ENCODE peak calls at places on chromosomes 13 and 19, in ten cellular contexts. F is breast epithelium; J is AG04450; S is PC-3; X is right atrium auricular region; K is upper lobe of right lung; V is CD4-positive, alpha-beta T cell; U is naive thymus-derived CD4-positive, alpha-beta T cell; G is left ventricle myocardium inferior; T is endodermal cell. Q is an unnamed sample.

GRCh38 chr13:109897988-109898623 is 111.7 kb upstream of the IRS2 start:
- DNase-seq in F (no peak), J (no peak), S (no peak), X (no peak), K (no peak), V (no peak), U (no peak), G (no peak), T (no peak), Q (no peak)

GRCh38 chr19:29596885-29597525 is 9.1 kb upstream of the POP4 start:
- DNase-seq in F (no peak), J (peak; percentile 8), S (peak; percentile 43), X (no peak), K (no peak), V (no peak), U (no peak), G (no peak), T (peak; percentile 60), Q (no peak)

GRCh38 chr19:54620464-54620863 is 9.8 kb upstream of the LILRB1 start:
- DNase-seq in F (no peak), J (no peak), S (no peak), X (no peak), K (no peak), V (no peak), U (no peak), G (no peak), T (no peak), Q (no peak)

GRCh38 chr19:12800873-12801465 is 631 bp downstream of the PRDX2 start:
- DNase-seq in F (no peak), J (no peak), S (peak; percentile 22), X (no peak), K (no peak), V (no peak), U (no peak), G (no peak), T (peak; percentile 73), Q (peak; percentile 80)

GRCh38 chr19:13103961-13104847 is 1.5 kb upstream of the LYL1 start:
- DNase-seq in F (no peak), J (no peak), S (peak; percentile 50), X (peak; percentile 68), K (peak; percentile 83), V (peak; percentile 40), U (peak; percentile 62), G (peak; percentile 79), T (peak; percentile 87), Q (peak; percentile 81)

GRCh38 chr19:18144361-18144760 is 8.6 kb upstream of the PIK3R2 start:
- DNase-seq in F (no peak), J (no peak), S (no peak), X (no peak), K (no peak), V (no peak), U (no peak), G (no peak), T (no peak), Q (no peak)

GRCh38 chr19:1084024-1084868 is 10.9 kb downstream of the POLR2E start:
- DNase-seq in F (no peak), J (no peak), S (no peak), X (no peak), K (peak; percentile 67), V (peak; percentile 7), U (no peak), G (no peak), T (no peak), Q (peak; percentile 66)

GRCh38 chr13:77928909-77929308 is 10.3 kb upstream of the EDNRB start:
- DNase-seq in F (no peak), J (no peak), S (peak; percentile 31), X (no peak), K (no peak), V (no peak), U (no peak), G (no peak), T (no peak), Q (no peak)

DNA sequence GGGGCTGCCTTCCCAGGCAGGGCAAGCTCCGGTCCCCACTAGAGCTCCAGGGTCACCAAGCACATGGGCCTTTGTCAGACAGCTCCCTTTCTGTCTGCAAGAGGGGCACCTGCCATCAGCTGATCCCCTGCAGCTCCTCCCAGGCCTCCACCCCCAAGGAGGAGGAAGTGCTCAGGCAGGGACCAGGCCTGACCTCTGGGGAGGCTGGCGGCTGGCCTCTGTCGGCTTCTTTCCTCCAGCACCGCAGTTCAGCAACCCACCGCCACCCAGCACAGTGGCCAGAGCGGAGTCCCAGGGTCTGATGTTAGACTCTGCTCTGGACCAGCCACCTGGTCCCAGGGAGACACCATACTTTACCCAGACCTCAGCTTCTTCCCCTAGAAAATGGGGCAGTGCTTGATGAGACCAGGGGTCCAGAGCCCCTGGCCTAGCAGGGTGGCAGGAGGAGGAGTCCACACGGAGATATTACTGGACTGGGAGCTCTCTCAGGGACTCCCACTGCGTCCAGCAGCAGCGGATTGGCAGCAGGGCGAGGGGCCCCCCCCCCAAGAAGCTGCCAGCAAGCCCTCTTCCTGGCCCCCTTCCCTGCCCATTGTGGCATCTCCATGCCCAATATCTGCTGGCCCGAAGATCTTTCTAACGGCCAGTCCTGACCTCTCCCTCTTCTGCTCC is 24.1 kb downstream of the NKPD1 start:
- DNase-seq in F (no peak), J (no peak), S (no peak), X (no peak), K (no peak), V (no peak), U (no peak), G (no peak), T (peak; percentile 63), Q (no peak)
- H3K27ac ChIP-seq in F (peak overlapping the region; percentile 32), J (no peak overlapping the region), S (no peak overlapping the region), X (peak overlapping the region; percentile 9), K (no peak overlapping the region), V (no peak overlapping the region), U (no peak overlapping the region), G (peak overlapping the region; percentile 65), T (peak overlapping the region; percentile 34), Q (no peak overlapping the region)

DNA sequence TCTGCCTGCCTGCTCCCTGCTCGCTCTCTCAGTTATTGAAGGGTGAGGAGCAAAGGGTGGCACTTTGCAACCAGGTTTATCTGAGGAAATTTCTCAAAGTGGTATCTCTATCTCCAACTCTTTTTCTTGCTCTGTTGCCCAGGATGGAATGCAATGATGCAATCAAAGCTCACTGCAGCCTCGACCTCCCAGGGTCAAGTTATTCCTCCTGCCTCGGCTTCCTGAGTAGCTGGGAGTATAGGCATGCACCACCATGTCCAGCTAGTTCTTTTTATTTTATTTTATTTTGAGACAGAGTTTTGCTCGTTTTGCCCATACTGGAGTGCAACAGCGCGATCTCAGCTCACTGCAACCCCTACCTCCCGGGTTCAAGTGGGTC is 4.9 kb downstream of the ACTMAP start:
- DNase-seq in F (no peak), J (peak; percentile 24), S (no peak), X (no peak), K (no peak), V (no peak), U (no peak), G (no peak), T (no peak), Q (no peak)
- H3K27ac ChIP-seq in F (peak overlapping the region; percentile 58), J (peak overlapping the region; percentile 42), S (no peak overlapping the region), X (no peak overlapping the region), K (peak overlapping the region; percentile 78), V (no peak overlapping the region), U (no peak overlapping the region), G (peak overlapping the region; percentile 19), T (no peak overlapping the region), Q (no peak overlapping the region)

DNA sequence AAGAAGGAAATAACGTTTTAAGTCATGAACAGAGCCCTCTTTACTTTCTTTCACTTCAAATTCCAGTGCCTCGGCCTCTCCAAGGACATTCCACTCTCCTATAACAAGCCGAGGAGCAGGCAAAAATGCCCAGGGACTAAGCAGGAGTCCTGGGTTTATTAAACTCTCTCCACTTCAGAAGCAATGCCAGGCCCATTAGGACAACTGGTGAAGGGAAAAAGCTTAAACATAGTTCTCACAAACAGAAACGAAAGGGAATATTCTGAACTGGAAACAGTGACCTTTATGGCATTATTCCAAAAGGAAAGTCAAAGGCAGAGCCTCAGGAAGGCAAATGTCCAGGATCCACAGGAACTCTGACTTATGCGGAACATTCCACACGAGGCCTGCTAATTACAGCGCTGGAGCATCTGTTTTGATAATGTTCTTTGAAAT is 30.9 kb upstream of the MED4 start:
- DNase-seq in F (no peak), J (no peak), S (no peak), X (peak; percentile 66), K (no peak), V (no peak), U (no peak), G (no peak), T (no peak), Q (no peak)
- H3K27ac ChIP-seq in F (peak overlapping the region; percentile 84), J (no peak overlapping the region), S (no peak overlapping the region), X (peak overlapping the region; percentile 83), K (peak overlapping the region; percentile 82), V (no peak overlapping the region), U (no peak overlapping the region), G (peak overlapping the region; percentile 91), T (no peak overlapping the region), Q (peak overlapping the region; percentile 85)

GRCh38 chr19:58355891-58356235 is 2.6 kb upstream of the A1BG start:
- DNase-seq in F (no peak), J (no peak), S (no peak), X (no peak), K (no peak), V (no peak), U (no peak), G (no peak), T (no peak), Q (no peak)
- H3K27ac ChIP-seq in F (no peak overlapping the region), J (no peak overlapping the region), S (no peak overlapping the region), X (no peak overlapping the region), K (no peak overlapping the region), V (no peak overlapping the region), U (peak overlapping the region; percentile 56), G (peak overlapping the region; percentile 29), T (no peak overlapping the region), Q (no peak overlapping the region)

GRCh38 chr19:48724796-48725753 is 5.5 kb upstream of the MAMSTR start:
- DNase-seq in F (no peak), J (peak; percentile 63), S (peak; percentile 50), X (peak; percentile 86), K (no peak), V (no peak), U (peak; percentile 78), G (peak; percentile 52), T (peak; percentile 69), Q (peak; percentile 66)
- H3K27ac ChIP-seq in F (peak overlapping the region; percentile 87), J (peak overlapping the region; percentile 66), S (peak overlapping the region; percentile 36), X (peak overlapping the region; percentile 60), K (peak overlapping the region; percentile 74), V (peak overlapping the region; percentile 40), U (peak overlapping the region; percentile 39), G (peak overlapping the region; percentile 84), T (no peak overlapping the region), Q (no peak overlapping the region)

Q was measured in aorta.